ENCODE peak calls at places on chromosomes 12 and 14, in four cellular contexts. S, B, L and O are unnamed samples.

GRCh38 chr12:124445121-124445718 is 122.2 kb downstream of the NCOR2 start:
- DNase-seq in S (peak), B (no peak), L (no peak), O (no peak)

GRCh38 chr14:103141117-103141796 is 18.0 kb downstream of the TNFAIP2 start:
- DNase-seq in S (peak), B (peak), L (peak), O (no peak)

GRCh38 chr14:28765907-28766504 is 581 bp upstream of the FOXG1 start:
- DNase-seq in S (peak), B (peak), L (no peak), O (no peak)

GRCh38 chr12:16530268-16530865 is 75.6 kb downstream of the LMO3 start:
- DNase-seq in S (no peak), B (no peak), L (no peak), O (no peak)

GRCh38 chr14:76056128-76056527 is 70.6 kb downstream of the IFT43 start:
- DNase-seq in S (no peak), B (peak), L (peak), O (no peak)

GRCh38 chr12:52383331-52383730 is 2.1 kb downstream of the KRT84 start:
- DNase-seq in S (no peak), B (no peak), L (no peak), O (no peak)

GRCh38 chr14:75709207-75709812 is 48.3 kb downstream of the TTLL5 start:
- DNase-seq in S (peak), B (peak), L (peak), O (peak)

GRCh38 chr12:96516472-96517417 is 27.4 kb downstream of the CFAP54 start:
- DNase-seq in S (peak), B (peak), L (peak), O (peak)

GRCh38 chr14:90061849-90062794 is at the start of gene KCNK13:
- DNase-seq in S (peak), B (peak), L (no peak), O (no peak)

GRCh38 chr14:24255931-24256696 is 6.9 kb downstream of the TGM1 start:
- DNase-seq in S (no peak), B (peak), L (no peak), O (no peak)

GRCh38 chr12:121003650-121004049 is 12.6 kb downstream of the C12orf43 start:
- DNase-seq in S (peak), B (peak), L (no peak), O (no peak)

GRCh38 chr12:65532744-65533143 is 254.3 kb downstream of the MSRB3 start:
- DNase-seq in S (no peak), B (no peak), L (peak), O (no peak)

GRCh38 chr12:117441751-117442150 is 80.3 kb upstream of the NOS1 start:
- DNase-seq in S (no peak), B (peak), L (no peak), O (no peak)

GRCh38 chr12:108930756-108931155 is 50.9 kb downstream of the DAO start:
- DNase-seq in S (no peak), B (no peak), L (no peak), O (no peak)

GRCh38 chr12:6315704-6316597 is 5.5 kb downstream of the PLEKHG6 start:
- DNase-seq in S (no peak), B (no peak), L (no peak), O (no peak)

GRCh38 chr12:8687846-8688601 is 9.8 kb upstream of the RIMKLB start:
- DNase-seq in S (peak), B (peak), L (peak), O (peak)

GRCh38 chr12:16600525-16600924 is 5.4 kb downstream of the LMO3 start:
- DNase-seq in S (no peak), B (no peak), L (no peak), O (no peak)

GRCh38 chr14:50773632-50774541 is 57.1 kb downstream of the NIN start:
- DNase-seq in S (peak), B (peak), L (peak), O (no peak)

GRCh38 chr12:21827135-21827534 is 52.6 kb upstream of the KCNJ8 start:
- DNase-seq in S (no peak), B (no peak), L (no peak), O (no peak)

GRCh38 chr12:5817246-5817645 is 127.8 kb downstream of the ANO2 start:
- DNase-seq in S (no peak), B (no peak), L (no peak), O (no peak)

GRCh38 chr12:29414368-29414767 is 33.4 kb upstream of the ERGIC2 start:
- DNase-seq in S (no peak), B (no peak), L (peak), O (no peak)

GRCh38 chr14:102819176-102819628 is 42.0 kb downstream of the TRAF3 start:
- DNase-seq in S (no peak), B (no peak), L (no peak), O (no peak)

GRCh38 chr12:47236109-47236714 is 156.5 kb upstream of the AMIGO2 start:
- DNase-seq in S (no peak), B (no peak), L (peak), O (no peak)

GRCh38 chr14:44961151-44961729 is 507 bp downstream of the KLHL28 start:
- DNase-seq in S (peak), B (peak), L (peak), O (peak)

GRCh38 chr12:109387425-109388166 is 39.9 kb downstream of the MYO1H start:
- DNase-seq in S (peak), B (peak), L (peak), O (no peak)

GRCh38 chr14:32698831-32699230 is 239.8 kb upstream of the NPAS3 start:
- DNase-seq in S (no peak), B (no peak), L (peak), O (no peak)

GRCh38 chr14:96176811-96177211 is 27.8 kb upstream of the BDKRB2 start:
- DNase-seq in S (no peak), B (no peak), L (peak), O (no peak)

GRCh38 chr12:71938728-71939385 is at the start of gene TPH2:
- DNase-seq in S (peak), B (peak), L (peak), O (peak)

GRCh38 chr14:54686219-54686870 is 119.4 kb downstream of the SAMD4A start:
- DNase-seq in S (no peak), B (no peak), L (peak), O (no peak)

GRCh38 chr14:73232984-73233383 is 4.3 kb upstream of the PAPLN start:
- DNase-seq in S (no peak), B (no peak), L (peak), O (no peak)

GRCh38 chr14:64734990-64735389 is 30.8 kb downstream of the PLEKHG3 start:
- DNase-seq in S (no peak), B (no peak), L (no peak), O (no peak)

GRCh38 chr14:99968156-99968920 is 96.9 kb upstream of the EVL start:
- DNase-seq in S (no peak), B (no peak), L (peak), O (no peak)

GRCh38 chr14:94593749-94594431 is 12.7 kb downstream of the SERPINA5 start:
- DNase-seq in S (no peak), B (no peak), L (no peak), O (no peak)

GRCh38 chr12:10722502-10722904 is 620 bp downstream of the YBX3 start:
- DNase-seq in S (peak), B (no peak), L (peak), O (peak)

GRCh38 chr14:21711360-21711961 is 37.8 kb upstream of the OR4E1 start:
- DNase-seq in S (peak), B (no peak), L (peak), O (peak)

GRCh38 chr12:27549231-27549800 is 25.3 kb downstream of the PPFIBP1 start:
- DNase-seq in S (no peak), B (no peak), L (peak), O (no peak)